ENCODE peak calls at places on chromosomes 6 and 20, in ten cellular contexts. S is gastrocnemius medialis, W is activated T-cell treated with anti-CD3 and anti-CD28 coated beads for 1 hour, C is natural killer cell, R is lung, M is GM18507, X is NCI-H460, A is iPS DF 6.9, D is GM13976, E is H54. Q is an unnamed sample.

GRCh38 chr20:39829255-39829654 is 859.8 kb downstream of the MAFB start:
- DNase-seq in S (no peak), W (no peak), C (no peak), R (no peak), M (no peak), X (no peak), A (peak), D (no peak), E (no peak), Q (no peak)

GRCh38 chr6:154651656-154652055 is 81.6 kb upstream of the SCAF8 start:
- DNase-seq in S (no peak), W (no peak), C (no peak), R (no peak), M (no peak), X (no peak), A (no peak), D (no peak), E (no peak), Q (no peak)

GRCh38 chr20:52219441-52219840 is 27.9 kb upstream of the ZFP64 start:
- DNase-seq in S (no peak), W (no peak), C (no peak), R (no peak), M (no peak), X (peak), A (no peak), D (peak), E (no peak), Q (no peak)

GRCh38 chr6:35194390-35194789 is 19.4 kb upstream of the SCUBE3 start:
- DNase-seq in S (no peak), W (no peak), C (no peak), R (no peak), M (no peak), X (no peak), A (no peak), D (no peak), E (no peak), Q (no peak)

GRCh38 chr6:71533939-71534379 is 245.3 kb downstream of the OGFRL1 start:
- DNase-seq in S (no peak), W (no peak), C (no peak), R (no peak), M (no peak), X (peak), A (no peak), D (peak), E (no peak), Q (no peak)

GRCh38 chr6:144435602-144436426 is 150.7 kb downstream of the UTRN start:
- DNase-seq in S (peak), W (no peak), C (no peak), R (no peak), M (no peak), X (no peak), A (no peak), D (no peak), E (no peak), Q (no peak)

GRCh38 chr20:33910056-33910455 is 83.7 kb upstream of the RALY start:
- DNase-seq in S (no peak), W (no peak), C (no peak), R (no peak), M (no peak), X (no peak), A (no peak), D (no peak), E (no peak), Q (no peak)

GRCh38 chr20:45993197-45993951 is 15.3 kb upstream of the MMP9 start:
- DNase-seq in S (no peak), W (no peak), C (no peak), R (no peak), M (no peak), X (no peak), A (no peak), D (peak), E (peak), Q (no peak)

GRCh38 chr6:128235556-128235955 is 284.8 kb downstream of the PTPRK start:
- DNase-seq in S (no peak), W (no peak), C (no peak), R (no peak), M (no peak), X (no peak), A (no peak), D (no peak), E (no peak), Q (no peak)

GRCh38 chr20:57809661-57810172 is 99.9 kb upstream of the PMEPA1 start:
- DNase-seq in S (no peak), W (no peak), C (no peak), R (no peak), M (no peak), X (no peak), A (no peak), D (no peak), E (no peak), Q (no peak)

GRCh38 chr20:23086056-23086551 is at the start of gene CD93:
- DNase-seq in S (no peak), W (no peak), C (peak), R (no peak), M (peak), X (no peak), A (no peak), D (peak), E (no peak), Q (no peak)

GRCh38 chr6:34537922-34538550 is 18.1 kb downstream of the SPDEF start:
- DNase-seq in S (no peak), W (no peak), C (no peak), R (no peak), M (no peak), X (no peak), A (no peak), D (no peak), E (no peak), Q (no peak)

GRCh38 chr6:83257791-83258190 is 64.6 kb downstream of the RWDD2A start:
- DNase-seq in S (no peak), W (no peak), C (no peak), R (no peak), M (no peak), X (no peak), A (no peak), D (no peak), E (no peak), Q (no peak)

GRCh38 chr6:130322673-130323268 is 43.0 kb upstream of the TMEM200A start:
- DNase-seq in S (no peak), W (peak), C (peak), R (no peak), M (no peak), X (peak), A (peak), D (peak), E (no peak), Q (peak)

GRCh38 chr6:80991316-80991715 is 761.2 kb downstream of the TENT5A start:
- DNase-seq in S (no peak), W (no peak), C (no peak), R (no peak), M (no peak), X (no peak), A (no peak), D (no peak), E (no peak), Q (no peak)